ENCODE peak calls at places on chromosomes 5 and 9, in eight cellular contexts. H, J, S, V, W, R, I and G are unnamed samples.
A peak's percentile ranks its signal among the peaks of the same experiment; 100 is the strongest.

GRCh38 chr5:54093861-54094260 is 216.5 kb downstream of the ARL15 start:
- DNase-seq in J (no peak), V (no peak), I (no peak), W (no peak), S (no peak), R (no peak), H (no peak), G (no peak)

GRCh38 chr5:136143312-136143711 is 10.7 kb downstream of the SMAD5 start:
- DNase-seq in H (no peak), R (no peak), J (no peak), W (no peak), S (peak; percentile 7), I (no peak), V (no peak), G (no peak)

GRCh38 chr5:119328753-119329602 is 26.8 kb upstream of the TNFAIP8 start:
- DNase-seq in I (no peak), J (peak; percentile 52), H (no peak), S (no peak), W (no peak), V (no peak), R (no peak), G (peak; percentile 73)

GRCh38 chr9:20408513-20408912 is 213.8 kb downstream of the MLLT3 start:
- DNase-seq in V (no peak), J (no peak), R (no peak), S (no peak), W (no peak), I (no peak), H (no peak), G (no peak)

GRCh38 chr5:27140831-27141230 is 102.4 kb upstream of the CDH9 start:
- DNase-seq in V (no peak), H (no peak), S (no peak), W (no peak), R (no peak), J (no peak), I (no peak), G (no peak)

GRCh38 chr5:176611435-176611834 is 1.5 kb upstream of the GPRIN1 start:
- DNase-seq in J (no peak), I (peak; percentile 38), W (no peak), H (peak; percentile 41), S (peak; percentile 81), V (no peak), R (peak; percentile 78), G (peak; percentile 64)

GRCh38 chr5:5409151-5409810 is 13.2 kb upstream of the ICE1 start:
- DNase-seq in H (no peak), V (no peak), I (no peak), S (peak; percentile 39), R (no peak), J (no peak), W (no peak), G (no peak)

GRCh38 chr5:586751-587285 is 25.3 kb upstream of the CEP72 start:
- DNase-seq in V (no peak), S (no peak), I (no peak), J (no peak), W (no peak), R (no peak), H (no peak), G (no peak)

GRCh38 chr9:126439402-126439765 is 112.8 kb downstream of the MVB12B start:
- DNase-seq in S (no peak), V (no peak), R (peak; percentile 52), W (no peak), I (no peak), J (no peak), H (no peak), G (no peak)

GRCh38 chr5:84272776-84273516 is 111.7 kb downstream of the EDIL3 start:
- DNase-seq in R (no peak), J (no peak), H (no peak), I (no peak), S (no peak), V (no peak), W (no peak), G (no peak)

GRCh38 chr9:127154390-127155191 is 32.2 kb upstream of the ANGPTL2 start:
- DNase-seq in I (peak; percentile 51), J (no peak), H (no peak), V (no peak), R (no peak), W (no peak), S (no peak), G (peak; percentile 47)

GRCh38 chr9:6877671-6878161 is 119.9 kb downstream of the KDM4C start:
- DNase-seq in V (no peak), R (peak; percentile 41), W (no peak), J (no peak), S (no peak), H (no peak), I (no peak), G (no peak)

GRCh38 chr5:133938039-133938821 is 30.2 kb downstream of the C5orf15 start:
- DNase-seq in H (no peak), V (no peak), R (no peak), J (no peak), W (no peak), S (peak; percentile 28), I (no peak), G (no peak)

GRCh38 chr5:19986036-19986619 is 1.9 kb downstream of the CDH18 start:
- DNase-seq in S (no peak), H (no peak), V (no peak), J (no peak), W (no peak), R (no peak), I (no peak), G (no peak)

GRCh38 chr5:157271740-157272271 is 5.9 kb downstream of the CYFIP2 start:
- DNase-seq in V (no peak), S (peak; percentile 88), I (no peak), W (no peak), J (peak; percentile 67), R (no peak), H (peak; percentile 80), G (peak; percentile 94)

GRCh38 chr9:16825971-16826370 is 44.5 kb downstream of the BNC2 start:
- DNase-seq in H (no peak), J (no peak), R (peak; percentile 55), I (no peak), V (no peak), S (no peak), W (no peak), G (no peak)

GRCh38 chr9:128689293-128689770 is 310 bp downstream of the SET start:
- DNase-seq in R (no peak), W (peak; percentile 64), J (no peak), H (peak; percentile 66), I (peak; percentile 66), V (no peak), S (no peak), G (no peak)

GRCh38 chr5:34011521-34011920 is 3.7 kb upstream of the AMACR start:
- DNase-seq in R (no peak), S (no peak), I (no peak), W (no peak), H (no peak), J (no peak), V (no peak), G (no peak)

GRCh38 chr5:161023591-161023990 is 171.6 kb upstream of the ATP10B start:
- DNase-seq in R (no peak), W (no peak), V (no peak), J (no peak), S (no peak), H (no peak), I (no peak), G (no peak)

GRCh38 chr9:1231998-1232919 is 182.1 kb downstream of the DMRT2 start:
- DNase-seq in I (no peak), R (peak; percentile 20), V (no peak), W (no peak), S (no peak), H (no peak), J (no peak), G (no peak)

GRCh38 chr5:101306391-101307137 is 403.5 kb upstream of the ST8SIA4 start:
- DNase-seq in S (no peak), H (no peak), W (no peak), R (no peak), V (no peak), I (no peak), J (no peak), G (no peak)

GRCh38 chr5:120252839-120253238 is 211.3 kb upstream of the PRR16 start:
- DNase-seq in S (peak; percentile 6), V (peak; percentile 24), R (no peak), J (no peak), H (no peak), I (no peak), W (no peak), G (no peak)

GRCh38 chr9:125407432-125407973 is 145.9 kb downstream of the GAPVD1 start:
- DNase-seq in R (no peak), J (no peak), W (no peak), H (no peak), I (no peak), V (no peak), S (no peak), G (no peak)

GRCh38 chr9:109182940-109183798 is 16.1 kb upstream of the FRRS1L start:
- DNase-seq in R (peak; percentile 26), W (no peak), J (no peak), H (no peak), V (no peak), S (peak; percentile 26), I (no peak), G (no peak)

GRCh38 chr5:34411470-34412346 is 244.4 kb upstream of the RAI14 start:
- DNase-seq in I (no peak), W (no peak), V (no peak), S (no peak), H (no peak), J (no peak), R (no peak), G (no peak)

GRCh38 chr9:16175461-16175860 is 622.6 kb downstream of the CCDC171 start:
- DNase-seq in S (no peak), V (no peak), I (no peak), R (no peak), H (no peak), W (no peak), J (no peak), G (no peak)

GRCh38 chr9:110008663-110009062 is 199.3 kb downstream of the C9orf152 start:
- DNase-seq in I (no peak), S (no peak), W (no peak), H (no peak), J (no peak), V (no peak), R (no peak), G (no peak)

GRCh38 chr9:6239694-6240093 is 24.1 kb downstream of the IL33 start:
- DNase-seq in S (no peak), V (no peak), I (no peak), R (no peak), W (no peak), J (no peak), H (no peak), G (no peak)

GRCh38 chr9:130846487-130847305 is 11.6 kb downstream of the ABL1 start:
- DNase-seq in J (no peak), S (no peak), W (no peak), R (peak; percentile 54), H (no peak), V (no peak), I (peak; percentile 38), G (no peak)

GRCh38 chr5:142149363-142149762 is 40.8 kb downstream of the NDFIP1 start:
- DNase-seq in V (no peak), R (no peak), J (no peak), H (no peak), I (no peak), S (no peak), W (no peak), G (no peak)

GRCh38 chr5:64869419-64869818 is 100.7 kb downstream of the CWC27 start:
- DNase-seq in V (no peak), H (no peak), R (peak; percentile 14), I (no peak), J (no peak), W (no peak), S (no peak), G (no peak)

GRCh38 chr5:124754206-124754927 is 7.9 kb upstream of the ZNF608 start:
- DNase-seq in R (no peak), S (no peak), I (no peak), V (peak; percentile 54), W (no peak), J (no peak), H (no peak), G (no peak)